ENCODE peak calls at places on chromosomes 13 and 19, in eight cellular contexts. T is pancreas, P is colonic mucosa, H is Karpas-422, W is Caco-2, V is cardiac muscle cell, C is brain microvascular endothelial cell, Q is tibial nerve. D is an unnamed sample. For H3K36me3 and H3K27me3, the result is how much of the 10 kb centered on the place peaks cover.

GRCh38 chr13:50993908-50994307 is 84.3 kb downstream of the RNASEH2B start:
- DNase-seq in T (no peak), P (no peak), H (no peak), W (no peak), V (no peak), C (no peak), Q (no peak), D (no peak)

GRCh38 chr19:34041922-34042521 is 130.3 kb upstream of the LSM14A start:
- DNase-seq in T (peak), P (peak), H (peak), W (peak), V (peak), C (peak), Q (peak), D (peak)

GRCh38 chr19:51142119-51142518 is at the start of gene SIGLEC7:
- DNase-seq in T (no peak), P (no peak), H (no peak), W (no peak), V (no peak), C (no peak), Q (no peak), D (no peak)

GRCh38 chr13:111406636-111407035 is 86.2 kb downstream of the TEX29 start:
- DNase-seq in T (no peak), P (no peak), H (peak), W (no peak), V (no peak), C (no peak), Q (no peak), D (no peak)

GRCh38 chr19:14556662-14557188 is 15.1 kb downstream of the NDUFB7 start:
- DNase-seq in T (peak), P (peak), H (peak), W (peak), V (peak), C (peak), Q (peak), D (peak)

GRCh38 chr13:113216165-113217056 is 7.0 kb downstream of the CUL4A start:
- DNase-seq in T (peak), P (peak), H (no peak), W (peak), V (peak), C (peak), Q (no peak), D (peak)

GRCh38 chr13:87814444-87814843 is 143.3 kb downstream of the SLITRK5 start:
- DNase-seq in T (no peak), P (no peak), H (no peak), W (no peak), V (no peak), C (no peak), Q (no peak), D (no peak)

GRCh38 chr13:100209857-100210580 is 121.1 kb downstream of the PCCA start:
- DNase-seq in T (no peak), P (no peak), H (no peak), W (no peak), V (no peak), C (no peak), Q (no peak), D (no peak)

GRCh38 chr19:52188822-52189744 is 769 bp upstream of the PPP2R1A start:
- DNase-seq in T (no peak), P (peak), H (peak), W (no peak), V (peak), C (peak), Q (no peak), D (no peak)

GRCh38 chr19:55641376-55642152 is 762 bp downstream of the ZNF580 start:
- DNase-seq in T (no peak), P (peak), H (peak), W (no peak), V (peak), C (no peak), Q (no peak), D (peak)

GRCh38 chr19:12346896-12347295 is 13.5 kb upstream of the ZNF563 start:
- DNase-seq in T (no peak), P (no peak), H (peak), W (no peak), V (no peak), C (no peak), Q (no peak), D (no peak)

GRCh38 chr19:31761281-31761913 is 412.2 kb upstream of the TSHZ3 start:
- DNase-seq in T (no peak), P (no peak), H (no peak), W (no peak), V (no peak), C (no peak), Q (no peak), D (no peak)

GRCh38 chr19:13574933-13575332 is 68.7 kb upstream of the CACNA1A start:
- DNase-seq in T (no peak), P (no peak), H (no peak), W (peak), V (peak), C (no peak), Q (no peak), D (peak)

GRCh38 chr19:13615890-13616289 is 109.6 kb upstream of the CACNA1A start:
- DNase-seq in T (no peak), P (no peak), H (no peak), W (no peak), V (no peak), C (peak), Q (no peak), D (no peak)

GRCh38 chr13:39597828-39598227 is 5.2 kb downstream of the LHFPL6 start:
- DNase-seq in T (no peak), P (no peak), H (no peak), W (no peak), V (no peak), C (peak), Q (no peak), D (no peak)

GRCh38 chr13:60398949-60399589 is 2.0 kb downstream of the TDRD3 start:
- DNase-seq in T (peak), P (peak), H (no peak), W (no peak), V (peak), C (no peak), Q (no peak), D (no peak)

GRCh38 chr13:36862002-36862706 is 43.1 kb downstream of the RFXAP start:
- DNase-seq in T (no peak), P (no peak), H (no peak), W (no peak), V (no peak), C (no peak), Q (no peak), D (no peak)

GRCh38 chr13:82747948-82748347 is 1134.3 kb downstream of the SLITRK1 start:
- DNase-seq in T (no peak), P (no peak), H (no peak), W (no peak), V (no peak), C (no peak), Q (no peak), D (no peak)

GRCh38 chr13:105721056-105721455 is 814.4 kb downstream of the EFNB2 start:
- DNase-seq in T (no peak), P (no peak), H (no peak), W (no peak), V (no peak), C (peak), Q (no peak), D (no peak)

GRCh38 chr19:28449803-28450202 is 763.1 kb downstream of the UQCRFS1 start:
- DNase-seq in T (no peak), P (no peak), H (no peak), W (no peak), V (no peak), C (no peak), Q (no peak), D (no peak)

GRCh38 chr19:28443361-28443760 is 769.6 kb downstream of the UQCRFS1 start:
- DNase-seq in T (no peak), P (peak), H (no peak), W (no peak), V (no peak), C (no peak), Q (no peak), D (no peak)

GRCh38 chr19:28446511-28446910 is 766.4 kb downstream of the UQCRFS1 start:
- DNase-seq in T (no peak), P (no peak), H (no peak), W (no peak), V (no peak), C (no peak), Q (no peak), D (no peak)

GRCh38 chr19:28445826-28446225 is 767.1 kb downstream of the UQCRFS1 start:
- DNase-seq in T (no peak), P (no peak), H (no peak), W (no peak), V (no peak), C (no peak), Q (no peak), D (no peak)

GRCh38 chr19:28444371-28444770 is 768.6 kb downstream of the UQCRFS1 start:
- DNase-seq in T (no peak), P (no peak), H (no peak), W (no peak), V (no peak), C (no peak), Q (no peak), D (no peak)
- H3K36me3 ChIP-seq in T (under half), P (under half), H (under half), W (under half), V (under half), C (under half), Q (under half), D (under half)

DNA sequence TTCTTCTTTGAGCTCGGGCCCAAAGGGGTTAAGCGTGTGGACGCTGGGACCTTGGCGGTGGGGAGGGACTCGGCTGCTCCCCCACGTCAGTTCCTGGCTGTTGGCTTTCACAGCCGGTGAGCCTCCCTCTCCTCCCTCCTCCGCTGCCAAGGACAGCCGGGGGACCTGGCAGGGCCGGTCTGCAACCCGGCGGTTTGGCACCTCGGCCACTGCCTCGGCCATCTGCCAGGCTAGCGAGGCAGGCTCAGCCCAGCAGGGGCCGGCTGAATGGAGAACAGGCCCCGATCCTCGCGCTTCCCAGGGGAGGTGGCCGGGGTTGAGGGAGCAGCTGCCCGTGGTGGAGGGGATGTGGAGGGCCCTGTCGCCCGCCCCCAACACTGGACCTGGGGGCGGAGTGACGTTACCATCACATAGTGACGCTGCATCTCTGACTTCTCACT is 5.0 kb downstream of the TLE5 start:
- DNase-seq in T (peak), P (peak), H (no peak), W (no peak), V (no peak), C (no peak), Q (peak), D (peak)
- H3K27me3 ChIP-seq in T (under half), P (under half), H (under half), W (under half), V (under half), C (under half), Q (under half), D (under half)

GRCh38 chr19:47470447-47471195 is 1.1 kb downstream of the SLC8A2 start:
- DNase-seq in T (no peak), P (no peak), H (no peak), W (no peak), V (no peak), C (no peak), Q (no peak), D (peak)
- H3K4me3 ChIP-seq in T (no peak), P (no peak), H (no peak), W (no peak), V (no peak), C (no peak), Q (no peak), D (peak)

DNA sequence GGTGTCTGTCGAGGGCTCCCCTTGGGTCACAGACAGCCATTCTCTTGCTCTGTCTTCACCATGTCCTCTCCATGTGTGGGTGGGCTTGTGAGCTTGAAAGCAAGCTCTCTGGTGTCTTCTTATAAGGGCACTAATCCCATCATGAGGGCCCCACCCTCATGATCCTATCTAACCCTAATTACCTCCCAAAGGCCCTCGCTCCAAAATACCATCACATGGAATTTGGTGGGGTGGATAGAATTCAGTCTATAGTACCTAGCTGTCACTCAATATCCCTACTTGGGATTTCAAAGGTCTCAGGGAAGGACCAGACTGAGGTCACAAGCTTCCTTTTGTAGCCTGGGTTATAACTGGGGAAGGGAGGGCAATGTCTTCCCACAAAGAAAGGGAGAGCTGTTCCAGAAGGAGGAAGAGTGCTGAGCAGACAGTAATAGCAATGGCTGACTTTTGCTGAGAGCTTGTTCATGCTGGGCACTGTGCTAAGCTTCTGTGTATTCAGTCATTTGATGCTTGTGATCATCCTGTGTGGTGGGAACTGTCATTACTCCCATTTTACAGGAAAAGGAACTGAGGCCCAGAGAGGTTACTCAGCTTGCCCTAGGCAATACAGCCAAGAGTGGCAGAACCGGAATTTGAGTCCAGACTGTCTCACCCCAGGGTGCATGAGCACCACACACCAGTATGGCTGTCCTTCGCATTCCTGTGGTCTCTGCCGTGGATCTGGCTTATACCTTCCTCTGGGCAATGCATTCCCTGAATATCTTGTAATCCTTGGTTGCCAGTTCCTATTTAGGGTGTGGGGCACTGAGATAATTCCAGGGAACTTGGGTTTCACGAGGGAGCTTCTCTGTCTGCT is 8.2 kb downstream of the FXYD5 start:
- DNase-seq in T (no peak), P (no peak), H (no peak), W (no peak), V (no peak), C (no peak), Q (no peak), D (no peak)
- H3K36me3 ChIP-seq in T (under half), P (under half), H (half or more), W (under half), V (under half), C (half or more), Q (under half), D (under half)

GRCh38 chr19:45598267-45599011 is 3.6 kb downstream of the GPR4 start:
- DNase-seq in T (no peak), P (no peak), H (peak), W (no peak), V (no peak), C (no peak), Q (no peak), D (peak)

GRCh38 chr19:45601115-45601514 is 897 bp downstream of the GPR4 start:
- DNase-seq in T (no peak), P (no peak), H (no peak), W (no peak), V (no peak), C (no peak), Q (no peak), D (peak)

GRCh38 chr19:45600340-45600885 is 1.6 kb downstream of the GPR4 start:
- DNase-seq in T (no peak), P (no peak), H (no peak), W (no peak), V (no peak), C (no peak), Q (no peak), D (peak)

GRCh38 chr19:45597425-45598111 is 4.4 kb downstream of the GPR4 start:
- DNase-seq in T (no peak), P (no peak), H (no peak), W (no peak), V (no peak), C (no peak), Q (no peak), D (peak)

DNA sequence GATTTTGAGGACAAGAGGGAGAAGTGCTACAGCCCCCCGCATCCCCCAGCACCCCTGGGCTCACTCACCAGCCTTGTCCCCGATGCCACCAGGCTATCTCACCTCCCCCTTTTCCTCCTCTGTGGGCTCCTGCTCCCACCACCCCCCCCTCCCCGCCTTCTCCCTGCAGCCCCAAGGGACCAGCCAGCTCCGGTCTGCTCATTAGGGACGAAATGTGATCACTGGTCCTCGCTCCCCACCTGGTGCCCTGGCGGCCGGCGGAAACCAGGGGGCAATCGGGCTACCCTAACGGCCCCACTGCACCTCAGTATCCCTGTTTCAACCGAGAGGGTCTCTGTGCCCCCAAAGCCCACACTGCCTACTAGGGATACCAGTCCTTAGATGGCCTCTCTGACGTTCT is 2.7 kb downstream of the GPR4 start:
- DNase-seq in T (no peak), P (no peak), H (no peak), W (no peak), V (no peak), C (no peak), Q (no peak), D (peak)
- H3K27me3 ChIP-seq in T (under half), P (under half), H (under half), W (under half), V (half or more), C (under half), Q (half or more), D (half or more)

GRCh38 chr19:19101540-19101939 is 36.7 kb downstream of the TMEM161A start:
- DNase-seq in T (no peak), P (no peak), H (no peak), W (no peak), V (no peak), C (no peak), Q (no peak), D (peak)

GRCh38 chr19:19098084-19098702 is 34.4 kb downstream of the SLC25A42 start:
- DNase-seq in T (no peak), P (no peak), H (no peak), W (no peak), V (no peak), C (no peak), Q (no peak), D (no peak)

GRCh38 chr19:19096641-19097627 is 33.1 kb downstream of the SLC25A42 start:
- DNase-seq in T (no peak), P (peak), H (no peak), W (peak), V (no peak), C (no peak), Q (no peak), D (no peak)

GRCh38 chr19:19095691-19096090 is 31.9 kb downstream of the SLC25A42 start:
- DNase-seq in T (no peak), P (no peak), H (no peak), W (no peak), V (no peak), C (no peak), Q (no peak), D (peak)

GRCh38 chr19:19098703-19099632 is 35.2 kb downstream of the SLC25A42 start:
- DNase-seq in T (no peak), P (no peak), H (no peak), W (peak), V (no peak), C (no peak), Q (no peak), D (peak)
- H3K4me3 ChIP-seq in T (no peak), P (no peak), H (no peak), W (no peak), V (no peak), C (no peak), Q (no peak), D (no peak)

GRCh38 chr19:57245066-57245465 is 4.6 kb downstream of the ZNF805 start:
- DNase-seq in T (no peak), P (no peak), H (no peak), W (no peak), V (no peak), C (no peak), Q (no peak), D (no peak)

GRCh38 chr19:57245959-57246358 is 5.5 kb downstream of the ZNF805 start:
- DNase-seq in T (no peak), P (no peak), H (no peak), W (no peak), V (no peak), C (no peak), Q (no peak), D (no peak)

GRCh38 chr19:57249329-57249728 is 8.9 kb downstream of the ZNF805 start:
- DNase-seq in T (no peak), P (no peak), H (no peak), W (no peak), V (no peak), C (no peak), Q (no peak), D (no peak)

GRCh38 chr19:57244513-57244912 is 4.1 kb downstream of the ZNF805 start:
- DNase-seq in T (no peak), P (no peak), H (no peak), W (no peak), V (no peak), C (no peak), Q (no peak), D (no peak)

GRCh38 chr19:57248646-57249045 is 8.2 kb downstream of the ZNF805 start:
- DNase-seq in T (no peak), P (no peak), H (no peak), W (no peak), V (no peak), C (no peak), Q (no peak), D (no peak)
- H3K36me3 ChIP-seq in T (under half), P (under half), H (half or more), W (under half), V (under half), C (half or more), Q (half or more), D (under half)

GRCh38 chr19:4278926-4279529 is at the start of gene SHD:
- DNase-seq in T (no peak), P (no peak), H (peak), W (no peak), V (peak), C (no peak), Q (no peak), D (peak)

GRCh38 chr19:4278460-4278901 is 585 bp upstream of the SHD start:
- DNase-seq in T (no peak), P (no peak), H (peak), W (no peak), V (peak), C (no peak), Q (no peak), D (peak)

GRCh38 chr19:4278010-4278409 is 1.1 kb upstream of the SHD start:
- DNase-seq in T (no peak), P (no peak), H (peak), W (no peak), V (no peak), C (no peak), Q (no peak), D (peak)

GRCh38 chr19:4277051-4277700 is 1.9 kb upstream of the SHD start:
- DNase-seq in T (no peak), P (no peak), H (peak), W (no peak), V (peak), C (no peak), Q (no peak), D (no peak)

DNA sequence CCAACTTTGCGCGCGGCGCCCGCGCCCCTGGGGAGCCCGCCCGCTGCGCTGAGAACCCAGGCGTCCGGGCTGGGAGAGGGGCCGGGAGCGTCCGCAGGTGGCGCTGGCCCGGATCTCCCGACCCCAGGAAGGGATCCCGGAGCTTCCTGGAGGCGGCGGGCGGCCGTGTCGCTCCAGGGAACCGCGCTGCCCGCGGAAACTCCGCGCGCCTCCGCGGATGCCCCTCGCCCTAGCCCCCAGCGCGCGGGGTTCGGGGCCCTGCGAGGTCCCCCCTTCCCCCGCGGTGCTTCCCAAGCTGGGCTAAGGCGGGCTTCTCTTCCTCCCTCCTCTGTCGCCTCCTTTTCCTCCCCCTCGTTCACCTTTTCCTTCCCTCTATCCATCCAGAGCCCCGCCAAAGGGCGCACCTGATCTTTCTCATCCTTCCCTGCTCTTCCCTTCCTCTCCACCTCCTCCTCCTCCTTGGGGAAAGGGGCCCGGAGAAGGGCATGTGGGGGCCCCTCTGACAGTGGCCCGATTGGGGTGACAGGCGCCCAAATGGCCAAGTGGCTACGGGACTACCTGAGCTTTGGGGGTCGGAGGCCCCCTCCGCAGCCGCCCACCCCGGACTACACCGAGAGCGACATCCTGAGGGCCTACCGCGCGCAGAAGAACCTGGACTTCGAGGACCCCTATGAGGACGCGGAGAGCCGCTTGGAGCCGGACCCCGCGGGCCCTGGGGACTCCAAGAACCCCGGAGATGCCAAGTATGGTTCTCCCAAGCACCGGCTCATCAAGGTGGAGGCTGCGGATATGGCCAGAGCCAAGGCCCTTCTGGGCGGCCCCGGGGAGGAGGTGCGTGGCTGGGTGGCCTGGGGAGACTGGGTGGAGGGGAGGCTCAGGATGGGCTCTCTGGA is 710 bp downstream of the SHD start:
- DNase-seq in T (no peak), P (no peak), H (peak), W (no peak), V (peak), C (no peak), Q (no peak), D (peak)
- H3K27me3 ChIP-seq in T (under half), P (under half), H (under half), W (under half), V (under half), C (under half), Q (half or more), D (under half)

D was measured in H7.